ENCODE peak calls at places on chromosomes 13 and 19, in seven cellular contexts. One of them, this sample, is unnamed.

GRCh38 chr19:36528921-36529518 is 949 bp upstream of the ZNF260 start:
- DNase-seq in IMR-90: no peak
- DNase-seq in psoas muscle: no peak
- DNase-seq in thoracic aorta: no peak
- DNase-seq in tibial nerve: no peak
- DNase-seq in cardiac muscle cell: peak; percentile 12
- DNase-seq in stomach: no peak
- DNase-seq in this sample: no peak

GRCh38 chr19:7652061-7652641 is 15.2 kb downstream of the STXBP2 start:
- DNase-seq in IMR-90: peak; percentile 60
- DNase-seq in psoas muscle: peak; percentile 83
- DNase-seq in thoracic aorta: no peak
- DNase-seq in tibial nerve: peak; percentile 42
- DNase-seq in cardiac muscle cell: peak; percentile 85
- DNase-seq in stomach: peak; percentile 91
- DNase-seq in this sample: peak; percentile 91

GRCh38 chr19:33241530-33242101 is 16.0 kb upstream of the SLC7A10 start:
- DNase-seq in IMR-90: no peak
- DNase-seq in psoas muscle: no peak
- DNase-seq in thoracic aorta: no peak
- DNase-seq in tibial nerve: no peak
- DNase-seq in cardiac muscle cell: no peak
- DNase-seq in stomach: peak; percentile 31
- DNase-seq in this sample: no peak

GRCh38 chr19:43624933-43625332 is 5.5 kb upstream of the ZNF428 start:
- DNase-seq in IMR-90: peak; percentile 8
- DNase-seq in psoas muscle: peak; percentile 31
- DNase-seq in thoracic aorta: no peak
- DNase-seq in tibial nerve: no peak
- DNase-seq in cardiac muscle cell: peak; percentile 62
- DNase-seq in stomach: peak; percentile 70
- DNase-seq in this sample: peak; percentile 40

GRCh38 chr19:44570603-44570983 is 41.1 kb upstream of the CEACAM20 start:
- DNase-seq in IMR-90: no peak
- DNase-seq in psoas muscle: no peak
- DNase-seq in thoracic aorta: no peak
- DNase-seq in tibial nerve: no peak
- DNase-seq in cardiac muscle cell: no peak
- DNase-seq in stomach: no peak
- DNase-seq in this sample: no peak

GRCh38 chr19:47275866-47276461 is 1.3 kb downstream of the INAFM1 start:
- DNase-seq in IMR-90: peak; percentile 57
- DNase-seq in psoas muscle: peak; percentile 77
- DNase-seq in thoracic aorta: no peak
- DNase-seq in tibial nerve: no peak
- DNase-seq in cardiac muscle cell: no peak
- DNase-seq in stomach: no peak
- DNase-seq in this sample: no peak

GRCh38 chr13:80312012-80312704 is 28.8 kb downstream of the SPRY2 start:
- DNase-seq in IMR-90: no peak
- DNase-seq in psoas muscle: no peak
- DNase-seq in thoracic aorta: no peak
- DNase-seq in tibial nerve: no peak
- DNase-seq in cardiac muscle cell: no peak
- DNase-seq in stomach: no peak
- DNase-seq in this sample: no peak

GRCh38 chr19:15110418-15110815 is 3.2 kb downstream of the SYDE1 start:
- DNase-seq in IMR-90: no peak
- DNase-seq in psoas muscle: no peak
- DNase-seq in thoracic aorta: no peak
- DNase-seq in tibial nerve: no peak
- DNase-seq in cardiac muscle cell: no peak
- DNase-seq in stomach: no peak
- DNase-seq in this sample: no peak

GRCh38 chr19:8148088-8148409 is 1.3 kb downstream of the FBN3 start:
- DNase-seq in IMR-90: no peak
- DNase-seq in psoas muscle: no peak
- DNase-seq in thoracic aorta: no peak
- DNase-seq in tibial nerve: no peak
- DNase-seq in cardiac muscle cell: no peak
- DNase-seq in stomach: no peak
- DNase-seq in this sample: no peak

GRCh38 chr13:47957073-47957472 is 44.0 kb downstream of the SUCLA2 start:
- DNase-seq in IMR-90: no peak
- DNase-seq in psoas muscle: no peak
- DNase-seq in thoracic aorta: no peak
- DNase-seq in tibial nerve: no peak
- DNase-seq in cardiac muscle cell: no peak
- DNase-seq in stomach: no peak
- DNase-seq in this sample: no peak

GRCh38 chr13:83197316-83197715 is 685.0 kb downstream of the SLITRK1 start:
- DNase-seq in IMR-90: no peak
- DNase-seq in psoas muscle: no peak
- DNase-seq in thoracic aorta: no peak
- DNase-seq in tibial nerve: no peak
- DNase-seq in cardiac muscle cell: no peak
- DNase-seq in stomach: no peak
- DNase-seq in this sample: no peak

GRCh38 chr19:58229255-58229639 is 533 bp downstream of the ZNF544 start:
- DNase-seq in IMR-90: peak; percentile 12
- DNase-seq in psoas muscle: no peak
- DNase-seq in thoracic aorta: no peak
- DNase-seq in tibial nerve: no peak
- DNase-seq in cardiac muscle cell: peak; percentile 36
- DNase-seq in stomach: no peak
- DNase-seq in this sample: no peak

GRCh38 chr13:45167611-45168554 is 33.0 kb downstream of the KCTD4 start:
- DNase-seq in IMR-90: no peak
- DNase-seq in psoas muscle: no peak
- DNase-seq in thoracic aorta: no peak
- DNase-seq in tibial nerve: no peak
- DNase-seq in cardiac muscle cell: no peak
- DNase-seq in stomach: peak; percentile 82
- DNase-seq in this sample: peak; percentile 84

GRCh38 chr19:13848811-13849241 is 28.1 kb upstream of the NANOS3 start:
- DNase-seq in IMR-90: no peak
- DNase-seq in psoas muscle: no peak
- DNase-seq in thoracic aorta: no peak
- DNase-seq in tibial nerve: no peak
- DNase-seq in cardiac muscle cell: no peak
- DNase-seq in stomach: no peak
- DNase-seq in this sample: no peak

GRCh38 chr19:57056972-57057371 is 62.8 kb upstream of the USP29 start:
- DNase-seq in IMR-90: peak; percentile 11
- DNase-seq in psoas muscle: peak; percentile 29
- DNase-seq in thoracic aorta: no peak
- DNase-seq in tibial nerve: no peak
- DNase-seq in cardiac muscle cell: no peak
- DNase-seq in stomach: peak; percentile 51
- DNase-seq in this sample: no peak

GRCh38 chr19:6769006-6769637 is 1.9 kb upstream of the SH2D3A start:
- DNase-seq in IMR-90: peak; percentile 19
- DNase-seq in psoas muscle: no peak
- DNase-seq in thoracic aorta: no peak
- DNase-seq in tibial nerve: no peak
- DNase-seq in cardiac muscle cell: peak; percentile 28
- DNase-seq in stomach: no peak
- DNase-seq in this sample: no peak

GRCh38 chr19:44553478-44554171 is 24.1 kb upstream of the CEACAM20 start:
- DNase-seq in IMR-90: no peak
- DNase-seq in psoas muscle: no peak
- DNase-seq in thoracic aorta: no peak
- DNase-seq in tibial nerve: no peak
- DNase-seq in cardiac muscle cell: no peak
- DNase-seq in stomach: no peak
- DNase-seq in this sample: peak; percentile 9

GRCh38 chr19:48145596-48146254 is 24.4 kb downstream of the LIG1 start:
- DNase-seq in IMR-90: no peak
- DNase-seq in psoas muscle: no peak
- DNase-seq in thoracic aorta: no peak
- DNase-seq in tibial nerve: no peak
- DNase-seq in cardiac muscle cell: no peak
- DNase-seq in stomach: no peak
- DNase-seq in this sample: no peak

GRCh38 chr13:46232281-46232680 is 20.6 kb downstream of the LRRC63 start:
- DNase-seq in IMR-90: peak; percentile 1
- DNase-seq in psoas muscle: no peak
- DNase-seq in thoracic aorta: no peak
- DNase-seq in tibial nerve: no peak
- DNase-seq in cardiac muscle cell: no peak
- DNase-seq in stomach: no peak
- DNase-seq in this sample: no peak

GRCh38 chr19:15161028-15161984 is 39.5 kb downstream of the NOTCH3 start:
- DNase-seq in IMR-90: peak; percentile 18
- DNase-seq in psoas muscle: no peak
- DNase-seq in thoracic aorta: no peak
- DNase-seq in tibial nerve: no peak
- DNase-seq in cardiac muscle cell: no peak
- DNase-seq in stomach: no peak
- DNase-seq in this sample: no peak

GRCh38 chr13:52846567-52847321 is 1.7 kb downstream of the PCDH8 start:
- DNase-seq in IMR-90: peak; percentile 2
- DNase-seq in psoas muscle: peak; percentile 50
- DNase-seq in thoracic aorta: no peak
- DNase-seq in tibial nerve: peak; percentile 23
- DNase-seq in cardiac muscle cell: peak; percentile 90
- DNase-seq in stomach: no peak
- DNase-seq in this sample: no peak

GRCh38 chr13:24863748-24864540 is 100.0 kb downstream of the RNF17 start:
- DNase-seq in IMR-90: no peak
- DNase-seq in psoas muscle: no peak
- DNase-seq in thoracic aorta: no peak
- DNase-seq in tibial nerve: no peak
- DNase-seq in cardiac muscle cell: no peak
- DNase-seq in stomach: no peak
- DNase-seq in this sample: no peak

GRCh38 chr19:12736854-12737665 is at the start of gene GET3:
- DNase-seq in IMR-90: peak; percentile 100
- DNase-seq in psoas muscle: peak; percentile 86
- DNase-seq in thoracic aorta: peak; percentile 95
- DNase-seq in tibial nerve: peak; percentile 82
- DNase-seq in cardiac muscle cell: peak; percentile 98
- DNase-seq in stomach: peak; percentile 91
- DNase-seq in this sample: peak; percentile 96
- TF ChIP-seq CTCF in IMR-90: no peak
- TF ChIP-seq CTCF in psoas muscle: no peak
- TF ChIP-seq CTCF in thoracic aorta: peak; percentile 23
- TF ChIP-seq CTCF in tibial nerve: peak; percentile 71
- TF ChIP-seq CTCF in cardiac muscle cell: no peak
- TF ChIP-seq CTCF in stomach: no peak
- TF ChIP-seq CTCF in this sample: no peak

GRCh38 chr19:41866284-41866683 is 6.2 kb downstream of the RPS19 start:
- DNase-seq in IMR-90: no peak
- DNase-seq in psoas muscle: no peak
- DNase-seq in thoracic aorta: no peak
- DNase-seq in tibial nerve: no peak
- DNase-seq in cardiac muscle cell: no peak
- DNase-seq in stomach: no peak
- DNase-seq in this sample: no peak
- H3K4me1 ChIP-seq in IMR-90: peaks cover 10% of the 10 kb centered on the region
- H3K4me1 ChIP-seq in psoas muscle: peaks cover 18% of the 10 kb centered on the region
- H3K4me1 ChIP-seq in thoracic aorta: peaks cover 23% of the 10 kb centered on the region
- H3K4me1 ChIP-seq in tibial nerve: peaks cover 60% of the 10 kb centered on the region
- H3K4me1 ChIP-seq in cardiac muscle cell: peaks cover 6% of the 10 kb centered on the region
- H3K4me1 ChIP-seq in stomach: peaks cover 79% of the 10 kb centered on the region
- H3K4me1 ChIP-seq in this sample: peaks cover 15% of the 10 kb centered on the region

GRCh38 chr19:41310031-41310831 is at the start of gene CCDC97:
- DNase-seq in IMR-90: peak; percentile 85
- DNase-seq in psoas muscle: peak; percentile 86
- DNase-seq in thoracic aorta: no peak
- DNase-seq in tibial nerve: peak; percentile 70
- DNase-seq in cardiac muscle cell: peak; percentile 89
- DNase-seq in stomach: peak; percentile 89
- DNase-seq in this sample: peak; percentile 88
- H3K36me3 ChIP-seq in IMR-90: peaks cover 36% of the 10 kb centered on the region
- H3K36me3 ChIP-seq in psoas muscle: peaks cover 7% of the 10 kb centered on the region
- H3K36me3 ChIP-seq in thoracic aorta: peaks cover 22% of the 10 kb centered on the region
- H3K36me3 ChIP-seq in tibial nerve: peaks cover 3% of the 10 kb centered on the region
- H3K36me3 ChIP-seq in cardiac muscle cell: peaks cover 30% of the 10 kb centered on the region
- H3K36me3 ChIP-seq in stomach: peaks cover 56% of the 10 kb centered on the region
- H3K36me3 ChIP-seq in this sample: peaks cover 13% of the 10 kb centered on the region

GRCh38 chr13:67351114-67351513 is 121.0 kb upstream of the PCDH9 start:
- DNase-seq in IMR-90: no peak
- DNase-seq in psoas muscle: no peak
- DNase-seq in thoracic aorta: no peak
- DNase-seq in tibial nerve: no peak
- DNase-seq in cardiac muscle cell: no peak
- DNase-seq in stomach: no peak
- DNase-seq in this sample: no peak
- TF ChIP-seq CTCF in IMR-90: no peak
- TF ChIP-seq CTCF in psoas muscle: no peak
- TF ChIP-seq CTCF in thoracic aorta: no peak
- TF ChIP-seq CTCF in tibial nerve: no peak
- TF ChIP-seq CTCF in cardiac muscle cell: no peak
- TF ChIP-seq CTCF in stomach: no peak
- TF ChIP-seq CTCF in this sample: no peak

DNA sequence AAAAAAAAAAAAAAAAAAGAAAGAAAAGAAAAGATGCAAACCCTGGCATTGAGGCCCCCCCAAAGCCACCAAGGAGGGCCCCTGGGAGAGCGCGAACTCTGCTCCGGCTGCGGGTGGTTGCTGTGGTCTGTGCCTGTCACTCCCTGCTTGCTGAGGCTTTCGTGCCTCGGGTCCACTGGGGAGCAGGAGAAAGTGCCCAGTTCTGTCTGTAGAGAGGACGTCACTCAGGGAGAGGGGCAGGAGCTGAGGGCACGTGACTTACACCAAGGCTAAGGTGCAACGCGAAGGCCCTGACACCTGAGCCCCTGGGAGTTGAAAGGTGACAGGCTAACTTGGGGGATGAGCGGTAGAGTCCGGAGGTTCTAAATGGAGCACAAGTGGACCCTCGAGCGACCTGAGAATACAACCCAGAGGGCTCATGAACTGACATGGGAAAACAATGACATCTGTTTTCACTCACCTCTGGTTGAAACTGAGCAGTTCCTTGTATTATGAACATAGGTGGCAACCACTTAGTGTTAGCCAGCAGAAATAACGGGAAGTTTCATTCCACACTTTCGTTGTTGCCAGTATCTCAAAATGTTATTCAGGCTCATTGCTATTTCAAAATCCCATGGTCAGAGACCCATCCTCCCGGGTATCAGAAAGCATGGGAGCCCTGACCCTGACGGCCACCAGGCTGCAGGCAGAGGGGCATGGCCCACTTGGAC is 69.2 kb upstream of the TM9SF2 start:
- DNase-seq in IMR-90: no peak
- DNase-seq in psoas muscle: no peak
- DNase-seq in thoracic aorta: no peak
- DNase-seq in tibial nerve: no peak
- DNase-seq in cardiac muscle cell: peak; percentile 32
- DNase-seq in stomach: no peak
- DNase-seq in this sample: no peak
- H3K4me1 ChIP-seq in IMR-90: peaks cover 3% of the 10 kb centered on the region
- H3K4me1 ChIP-seq in psoas muscle: no peaks in the 10 kb centered on the region
- H3K4me1 ChIP-seq in thoracic aorta: no peaks in the 10 kb centered on the region
- H3K4me1 ChIP-seq in tibial nerve: peaks cover 22% of the 10 kb centered on the region
- H3K4me1 ChIP-seq in cardiac muscle cell: peaks cover 6% of the 10 kb centered on the region
- H3K4me1 ChIP-seq in stomach: peaks cover 8% of the 10 kb centered on the region
- H3K4me1 ChIP-seq in this sample: no peaks in the 10 kb centered on the region

DNA sequence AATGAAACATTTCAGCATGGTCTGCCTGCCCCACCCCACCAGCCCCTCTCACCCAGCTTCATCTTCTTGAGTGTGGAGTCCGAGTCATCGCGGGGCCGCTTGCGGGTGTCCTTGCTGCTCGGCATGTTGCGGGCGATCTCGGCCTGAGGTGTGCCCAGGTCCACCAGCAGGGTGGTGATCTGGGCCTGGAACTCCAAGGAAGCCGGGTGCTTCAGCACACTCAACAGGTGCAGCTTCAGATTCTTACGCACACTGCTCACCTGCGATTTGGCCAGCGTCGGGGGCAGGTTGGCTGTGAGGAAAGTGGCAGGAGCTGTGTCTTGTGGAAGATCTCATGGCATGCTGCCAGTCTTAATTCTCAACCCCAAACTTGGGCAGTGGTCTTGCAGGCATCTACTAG is 20.7 kb downstream of the SYMPK start:
- DNase-seq in IMR-90: no peak
- DNase-seq in psoas muscle: no peak
- DNase-seq in thoracic aorta: no peak
- DNase-seq in tibial nerve: no peak
- DNase-seq in cardiac muscle cell: no peak
- DNase-seq in stomach: no peak
- DNase-seq in this sample: no peak
- H3K36me3 ChIP-seq in IMR-90: peaks cover 57% of the 10 kb centered on the region
- H3K36me3 ChIP-seq in psoas muscle: peaks cover 12% of the 10 kb centered on the region
- H3K36me3 ChIP-seq in thoracic aorta: peaks cover 68% of the 10 kb centered on the region
- H3K36me3 ChIP-seq in tibial nerve: peaks cover 2% of the 10 kb centered on the region
- H3K36me3 ChIP-seq in cardiac muscle cell: peaks cover 56% of the 10 kb centered on the region
- H3K36me3 ChIP-seq in stomach: peaks cover 100% of the 10 kb centered on the region
- H3K36me3 ChIP-seq in this sample: peaks cover 43% of the 10 kb centered on the region